ENCODE peak calls at places on chromosomes 7 and 10, in six cellular contexts. One of them, this sample, is unnamed.

GRCh38 chr7:13240349-13240748 is 552.9 kb downstream of the ARL4A start:
- DNase-seq in activated CD4-positive, alpha-beta T cell treated with anti-CD3 and anti-CD28 coated beads, Interleukin-2, amount 50 U/mL, for 1 hour: no peak
- DNase-seq in astrocyte of the spinal cord: peak
- DNase-seq in amniotic stem cell: no peak
- DNase-seq in A549: peak
- DNase-seq in naive thymus-derived CD4-positive, alpha-beta T cell: no peak
- DNase-seq in this sample: no peak

GRCh38 chr10:93437000-93437945 is 44.9 kb downstream of the MYOF start:
- DNase-seq in activated CD4-positive, alpha-beta T cell treated with anti-CD3 and anti-CD28 coated beads, Interleukin-2, amount 50 U/mL, for 1 hour: no peak
- DNase-seq in astrocyte of the spinal cord: peak
- DNase-seq in amniotic stem cell: peak
- DNase-seq in A549: peak
- DNase-seq in naive thymus-derived CD4-positive, alpha-beta T cell: no peak
- DNase-seq in this sample: no peak

GRCh38 chr10:21650353-21650752 is 116.3 kb downstream of the MLLT10 start:
- DNase-seq in activated CD4-positive, alpha-beta T cell treated with anti-CD3 and anti-CD28 coated beads, Interleukin-2, amount 50 U/mL, for 1 hour: no peak
- DNase-seq in astrocyte of the spinal cord: no peak
- DNase-seq in amniotic stem cell: no peak
- DNase-seq in A549: no peak
- DNase-seq in naive thymus-derived CD4-positive, alpha-beta T cell: no peak
- DNase-seq in this sample: no peak

GRCh38 chr7:106068986-106069385 is 43.1 kb downstream of the SYPL1 start:
- DNase-seq in activated CD4-positive, alpha-beta T cell treated with anti-CD3 and anti-CD28 coated beads, Interleukin-2, amount 50 U/mL, for 1 hour: no peak
- DNase-seq in astrocyte of the spinal cord: no peak
- DNase-seq in amniotic stem cell: no peak
- DNase-seq in A549: no peak
- DNase-seq in naive thymus-derived CD4-positive, alpha-beta T cell: no peak
- DNase-seq in this sample: peak

GRCh38 chr7:11436317-11436716 is 395.7 kb downstream of the THSD7A start:
- DNase-seq in activated CD4-positive, alpha-beta T cell treated with anti-CD3 and anti-CD28 coated beads, Interleukin-2, amount 50 U/mL, for 1 hour: no peak
- DNase-seq in astrocyte of the spinal cord: peak
- DNase-seq in amniotic stem cell: no peak
- DNase-seq in A549: no peak
- DNase-seq in naive thymus-derived CD4-positive, alpha-beta T cell: no peak
- DNase-seq in this sample: no peak

GRCh38 chr10:59127991-59128390 is 48.5 kb upstream of the PHYHIPL start:
- DNase-seq in activated CD4-positive, alpha-beta T cell treated with anti-CD3 and anti-CD28 coated beads, Interleukin-2, amount 50 U/mL, for 1 hour: no peak
- DNase-seq in astrocyte of the spinal cord: no peak
- DNase-seq in amniotic stem cell: no peak
- DNase-seq in A549: no peak
- DNase-seq in naive thymus-derived CD4-positive, alpha-beta T cell: no peak
- DNase-seq in this sample: no peak

GRCh38 chr7:6106140-6106904 is 75.1 kb downstream of the ANKRD61 start:
- DNase-seq in activated CD4-positive, alpha-beta T cell treated with anti-CD3 and anti-CD28 coated beads, Interleukin-2, amount 50 U/mL, for 1 hour: peak
- DNase-seq in astrocyte of the spinal cord: peak
- DNase-seq in amniotic stem cell: no peak
- DNase-seq in A549: no peak
- DNase-seq in naive thymus-derived CD4-positive, alpha-beta T cell: peak
- DNase-seq in this sample: no peak

GRCh38 chr7:12434012-12434642 is 30.5 kb upstream of the VWDE start:
- DNase-seq in activated CD4-positive, alpha-beta T cell treated with anti-CD3 and anti-CD28 coated beads, Interleukin-2, amount 50 U/mL, for 1 hour: no peak
- DNase-seq in astrocyte of the spinal cord: no peak
- DNase-seq in amniotic stem cell: no peak
- DNase-seq in A549: no peak
- DNase-seq in naive thymus-derived CD4-positive, alpha-beta T cell: no peak
- DNase-seq in this sample: no peak

GRCh38 chr10:129888784-129889616 is 75.1 kb downstream of the EBF3 start:
- DNase-seq in activated CD4-positive, alpha-beta T cell treated with anti-CD3 and anti-CD28 coated beads, Interleukin-2, amount 50 U/mL, for 1 hour: peak
- DNase-seq in astrocyte of the spinal cord: no peak
- DNase-seq in amniotic stem cell: no peak
- DNase-seq in A549: peak
- DNase-seq in naive thymus-derived CD4-positive, alpha-beta T cell: peak
- DNase-seq in this sample: no peak

GRCh38 chr7:49398236-49398635 is 375.2 kb upstream of the VWC2 start:
- DNase-seq in activated CD4-positive, alpha-beta T cell treated with anti-CD3 and anti-CD28 coated beads, Interleukin-2, amount 50 U/mL, for 1 hour: no peak
- DNase-seq in astrocyte of the spinal cord: no peak
- DNase-seq in amniotic stem cell: no peak
- DNase-seq in A549: no peak
- DNase-seq in naive thymus-derived CD4-positive, alpha-beta T cell: no peak
- DNase-seq in this sample: no peak

GRCh38 chr10:64385355-64385754 is 864.2 kb downstream of the REEP3 start:
- DNase-seq in activated CD4-positive, alpha-beta T cell treated with anti-CD3 and anti-CD28 coated beads, Interleukin-2, amount 50 U/mL, for 1 hour: no peak
- DNase-seq in astrocyte of the spinal cord: no peak
- DNase-seq in amniotic stem cell: no peak
- DNase-seq in A549: no peak
- DNase-seq in naive thymus-derived CD4-positive, alpha-beta T cell: no peak
- DNase-seq in this sample: no peak